ENCODE peak calls at places on chromosomes 13 and 19, in nine cellular contexts. One of them, this sample, is unnamed. For H3K36me3, the result is how much of the 10 kb centered on the place peaks cover.

GRCh38 chr13:34623331-34623730 is 318.7 kb upstream of the NBEA start:
- DNase-seq in neural progenitor cell: peak
- DNase-seq in breast epithelium: no peak
- DNase-seq in body of pancreas: no peak
- DNase-seq in uterus: no peak
- DNase-seq in Peyer's patch: no peak
- DNase-seq in ovary: no peak
- DNase-seq in endodermal cell: peak
- DNase-seq in vagina: no peak
- DNase-seq in this sample: no peak

GRCh38 chr13:96449920-96450319 is 360.0 kb downstream of the HS6ST3 start:
- DNase-seq in neural progenitor cell: no peak
- DNase-seq in breast epithelium: no peak
- DNase-seq in body of pancreas: no peak
- DNase-seq in uterus: no peak
- DNase-seq in Peyer's patch: no peak
- DNase-seq in ovary: no peak
- DNase-seq in endodermal cell: no peak
- DNase-seq in vagina: no peak
- DNase-seq in this sample: no peak

GRCh38 chr19:7944177-7944761 is 803 bp upstream of the TIMM44 start:
- DNase-seq in neural progenitor cell: peak
- DNase-seq in breast epithelium: peak
- DNase-seq in body of pancreas: peak
- DNase-seq in uterus: peak
- DNase-seq in Peyer's patch: peak
- DNase-seq in ovary: peak
- DNase-seq in endodermal cell: peak
- DNase-seq in vagina: no peak
- DNase-seq in this sample: no peak

GRCh38 chr13:33455291-33455690 is 169.7 kb upstream of the STARD13 start:
- DNase-seq in neural progenitor cell: no peak
- DNase-seq in breast epithelium: no peak
- DNase-seq in body of pancreas: no peak
- DNase-seq in uterus: no peak
- DNase-seq in Peyer's patch: no peak
- DNase-seq in ovary: no peak
- DNase-seq in endodermal cell: no peak
- DNase-seq in vagina: no peak
- DNase-seq in this sample: no peak

GRCh38 chr13:37488682-37489081 is 109.9 kb downstream of the POSTN start:
- DNase-seq in neural progenitor cell: no peak
- DNase-seq in breast epithelium: no peak
- DNase-seq in body of pancreas: no peak
- DNase-seq in uterus: no peak
- DNase-seq in Peyer's patch: no peak
- DNase-seq in ovary: no peak
- DNase-seq in endodermal cell: no peak
- DNase-seq in vagina: no peak
- DNase-seq in this sample: no peak

GRCh38 chr19:46786236-46787039 is 2.0 kb downstream of the SLC1A5 start:
- DNase-seq in neural progenitor cell: peak
- DNase-seq in breast epithelium: peak
- DNase-seq in body of pancreas: peak
- DNase-seq in uterus: peak
- DNase-seq in Peyer's patch: peak
- DNase-seq in ovary: peak
- DNase-seq in endodermal cell: peak
- DNase-seq in vagina: peak
- DNase-seq in this sample: peak

GRCh38 chr13:54934121-54934520 is 1905.5 kb downstream of the OLFM4 start:
- DNase-seq in neural progenitor cell: no peak
- DNase-seq in breast epithelium: no peak
- DNase-seq in body of pancreas: no peak
- DNase-seq in uterus: no peak
- DNase-seq in Peyer's patch: no peak
- DNase-seq in ovary: no peak
- DNase-seq in endodermal cell: no peak
- DNase-seq in vagina: no peak
- DNase-seq in this sample: no peak

GRCh38 chr19:15265849-15266248 is 33.6 kb upstream of the EPHX3 start:
- DNase-seq in neural progenitor cell: no peak
- DNase-seq in breast epithelium: peak
- DNase-seq in body of pancreas: peak
- DNase-seq in uterus: peak
- DNase-seq in Peyer's patch: no peak
- DNase-seq in ovary: peak
- DNase-seq in endodermal cell: no peak
- DNase-seq in vagina: no peak
- DNase-seq in this sample: no peak

GRCh38 chr13:45784755-45785675 is 66.5 kb downstream of the SIAH3 start:
- DNase-seq in neural progenitor cell: no peak
- DNase-seq in breast epithelium: no peak
- DNase-seq in body of pancreas: no peak
- DNase-seq in uterus: no peak
- DNase-seq in Peyer's patch: no peak
- DNase-seq in ovary: no peak
- DNase-seq in endodermal cell: no peak
- DNase-seq in vagina: peak
- DNase-seq in this sample: no peak

GRCh38 chr19:12965017-12965811 is 4.2 kb upstream of the DAND5 start:
- DNase-seq in neural progenitor cell: peak
- DNase-seq in breast epithelium: peak
- DNase-seq in body of pancreas: peak
- DNase-seq in uterus: peak
- DNase-seq in Peyer's patch: peak
- DNase-seq in ovary: peak
- DNase-seq in endodermal cell: peak
- DNase-seq in vagina: no peak
- DNase-seq in this sample: peak

GRCh38 chr19:19386373-19386869 is 19.1 kb upstream of the GATAD2A start:
- DNase-seq in neural progenitor cell: no peak
- DNase-seq in breast epithelium: no peak
- DNase-seq in body of pancreas: no peak
- DNase-seq in uterus: no peak
- DNase-seq in Peyer's patch: no peak
- DNase-seq in ovary: no peak
- DNase-seq in endodermal cell: no peak
- DNase-seq in vagina: no peak
- DNase-seq in this sample: no peak

GRCh38 chr13:95536629-95537241 is 15.8 kb upstream of the CLDN10 start:
- DNase-seq in neural progenitor cell: no peak
- DNase-seq in breast epithelium: no peak
- DNase-seq in body of pancreas: peak
- DNase-seq in uterus: no peak
- DNase-seq in Peyer's patch: no peak
- DNase-seq in ovary: no peak
- DNase-seq in endodermal cell: no peak
- DNase-seq in vagina: no peak
- DNase-seq in this sample: no peak

GRCh38 chr13:47094734-47095434 is 198.0 kb upstream of the HTR2A start:
- DNase-seq in neural progenitor cell: no peak
- DNase-seq in breast epithelium: no peak
- DNase-seq in body of pancreas: no peak
- DNase-seq in uterus: no peak
- DNase-seq in Peyer's patch: no peak
- DNase-seq in ovary: no peak
- DNase-seq in endodermal cell: peak
- DNase-seq in vagina: no peak
- DNase-seq in this sample: peak

GRCh38 chr13:110109910-110110309 is 197.0 kb downstream of the COL4A1 start:
- DNase-seq in neural progenitor cell: peak
- DNase-seq in breast epithelium: no peak
- DNase-seq in body of pancreas: peak
- DNase-seq in uterus: peak
- DNase-seq in Peyer's patch: no peak
- DNase-seq in ovary: peak
- DNase-seq in endodermal cell: peak
- DNase-seq in vagina: peak
- DNase-seq in this sample: no peak

GRCh38 chr13:25468330-25469178 is 96.8 kb downstream of the ATP8A2 start:
- DNase-seq in neural progenitor cell: peak
- DNase-seq in breast epithelium: no peak
- DNase-seq in body of pancreas: peak
- DNase-seq in uterus: no peak
- DNase-seq in Peyer's patch: no peak
- DNase-seq in ovary: no peak
- DNase-seq in endodermal cell: peak
- DNase-seq in vagina: no peak
- DNase-seq in this sample: peak
- H3K4me3 ChIP-seq in neural progenitor cell: peak
- H3K4me3 ChIP-seq in breast epithelium: no peak
- H3K4me3 ChIP-seq in body of pancreas: no peak
- H3K4me3 ChIP-seq in uterus: no peak
- H3K4me3 ChIP-seq in Peyer's patch: peak
- H3K4me3 ChIP-seq in ovary: no peak
- H3K4me3 ChIP-seq in endodermal cell: peak
- H3K4me3 ChIP-seq in vagina: no peak
- H3K4me3 ChIP-seq in this sample: no peak

DNA sequence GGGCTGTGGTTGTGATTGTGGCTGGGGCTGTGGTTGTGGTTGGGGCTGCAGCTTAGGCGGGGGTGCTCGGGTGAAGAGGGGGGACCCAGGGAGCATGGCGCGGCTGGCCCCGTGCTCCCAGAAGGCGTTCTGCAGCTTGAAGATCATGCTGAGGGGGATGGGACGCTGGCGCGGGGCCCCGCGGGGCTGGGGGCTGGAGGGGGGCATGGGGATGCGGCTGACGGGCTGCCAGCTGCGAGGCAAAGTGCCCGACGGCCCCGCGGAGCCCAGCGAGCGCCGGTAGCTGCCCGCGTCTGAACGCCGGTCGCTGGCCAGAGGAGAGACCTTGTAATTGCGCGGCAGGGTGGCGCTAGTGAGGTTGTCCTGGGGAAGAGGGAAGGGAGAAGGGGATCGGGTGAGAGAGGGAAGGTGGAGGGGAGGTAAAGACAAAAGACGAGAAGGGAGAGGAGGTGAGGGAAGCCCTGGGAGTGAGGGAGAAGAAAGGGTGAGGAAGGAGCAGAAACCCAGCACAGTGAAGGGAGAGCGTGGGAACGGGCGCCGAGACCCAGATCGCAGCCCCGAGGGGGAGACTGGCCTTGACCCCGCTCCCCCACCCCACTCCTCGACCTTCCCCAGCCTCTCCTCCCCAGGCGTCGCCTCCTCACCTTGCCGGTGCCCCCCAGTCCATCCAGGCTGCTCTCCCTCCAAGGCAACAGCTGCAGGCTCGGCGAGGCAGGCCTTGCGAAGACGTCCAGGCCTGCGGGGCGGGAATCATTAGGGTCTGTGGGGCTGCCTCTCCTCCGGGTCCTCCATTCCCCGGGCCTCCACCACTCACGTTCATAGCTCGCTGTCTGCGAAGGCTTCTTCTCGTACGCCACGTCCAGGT is 9.1 kb downstream of the PPP1R13L start:
- DNase-seq in neural progenitor cell: peak
- DNase-seq in breast epithelium: no peak
- DNase-seq in body of pancreas: no peak
- DNase-seq in uterus: no peak
- DNase-seq in Peyer's patch: no peak
- DNase-seq in ovary: no peak
- DNase-seq in endodermal cell: peak
- DNase-seq in vagina: no peak
- DNase-seq in this sample: no peak
- TF ChIP-seq CTCF in neural progenitor cell: peak
- TF ChIP-seq CTCF in breast epithelium: no peak
- TF ChIP-seq CTCF in body of pancreas: no peak
- TF ChIP-seq CTCF in uterus: no peak
- TF ChIP-seq CTCF in Peyer's patch: no peak
- TF ChIP-seq CTCF in ovary: no peak
- TF ChIP-seq CTCF in endodermal cell: peak
- TF ChIP-seq CTCF in vagina: no peak
- TF ChIP-seq CTCF in this sample: no peak

GRCh38 chr13:73061478-73062275 is 2.9 kb downstream of the KLF5 start:
- DNase-seq in neural progenitor cell: no peak
- DNase-seq in breast epithelium: no peak
- DNase-seq in body of pancreas: no peak
- DNase-seq in uterus: no peak
- DNase-seq in Peyer's patch: peak
- DNase-seq in ovary: no peak
- DNase-seq in endodermal cell: peak
- DNase-seq in vagina: no peak
- DNase-seq in this sample: no peak

GRCh38 chr13:73064991-73065390 is 6.2 kb downstream of the KLF5 start:
- DNase-seq in neural progenitor cell: no peak
- DNase-seq in breast epithelium: no peak
- DNase-seq in body of pancreas: no peak
- DNase-seq in uterus: no peak
- DNase-seq in Peyer's patch: no peak
- DNase-seq in ovary: no peak
- DNase-seq in endodermal cell: no peak
- DNase-seq in vagina: no peak
- DNase-seq in this sample: no peak

GRCh38 chr13:73065665-73066350 is 7.0 kb downstream of the KLF5 start:
- DNase-seq in neural progenitor cell: no peak
- DNase-seq in breast epithelium: peak
- DNase-seq in body of pancreas: peak
- DNase-seq in uterus: no peak
- DNase-seq in Peyer's patch: no peak
- DNase-seq in ovary: no peak
- DNase-seq in endodermal cell: no peak
- DNase-seq in vagina: no peak
- DNase-seq in this sample: no peak

GRCh38 chr13:73062368-73062767 is 3.6 kb downstream of the KLF5 start:
- DNase-seq in neural progenitor cell: peak
- DNase-seq in breast epithelium: no peak
- DNase-seq in body of pancreas: no peak
- DNase-seq in uterus: no peak
- DNase-seq in Peyer's patch: no peak
- DNase-seq in ovary: no peak
- DNase-seq in endodermal cell: no peak
- DNase-seq in vagina: no peak
- DNase-seq in this sample: no peak

GRCh38 chr13:73063166-73063565 is 4.4 kb downstream of the KLF5 start:
- DNase-seq in neural progenitor cell: no peak
- DNase-seq in breast epithelium: no peak
- DNase-seq in body of pancreas: no peak
- DNase-seq in uterus: no peak
- DNase-seq in Peyer's patch: no peak
- DNase-seq in ovary: no peak
- DNase-seq in endodermal cell: no peak
- DNase-seq in vagina: no peak
- DNase-seq in this sample: no peak
- H3K36me3 ChIP-seq in neural progenitor cell: under half
- H3K36me3 ChIP-seq in breast epithelium: under half
- H3K36me3 ChIP-seq in body of pancreas: under half
- H3K36me3 ChIP-seq in uterus: under half
- H3K36me3 ChIP-seq in Peyer's patch: under half
- H3K36me3 ChIP-seq in ovary: under half
- H3K36me3 ChIP-seq in endodermal cell: half or more
- H3K36me3 ChIP-seq in vagina: under half
- H3K36me3 ChIP-seq in this sample: under half

DNA sequence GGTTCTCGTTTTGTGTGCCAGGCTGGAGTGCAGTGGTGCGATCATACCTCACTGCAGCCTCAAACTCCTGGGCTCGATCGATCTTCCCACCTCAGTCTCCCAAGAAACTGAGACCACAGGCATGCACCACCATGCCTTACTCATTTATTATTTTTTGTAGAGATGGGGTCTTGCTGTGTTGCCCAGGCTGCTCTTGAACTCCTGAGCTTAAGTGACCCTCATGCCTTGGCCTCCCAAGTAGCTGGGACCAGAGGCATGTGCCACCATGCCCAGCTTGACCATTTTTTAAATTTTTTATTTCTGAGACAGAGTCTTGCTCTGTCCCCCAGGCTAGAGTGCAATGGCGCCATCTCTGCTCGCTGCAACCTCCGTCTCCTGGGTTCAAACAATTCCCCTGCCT is 10.2 kb upstream of the GNA11 start:
- DNase-seq in neural progenitor cell: no peak
- DNase-seq in breast epithelium: no peak
- DNase-seq in body of pancreas: no peak
- DNase-seq in uterus: no peak
- DNase-seq in Peyer's patch: no peak
- DNase-seq in ovary: no peak
- DNase-seq in endodermal cell: no peak
- DNase-seq in vagina: no peak
- DNase-seq in this sample: no peak
- H3K4me3 ChIP-seq in neural progenitor cell: no peak
- H3K4me3 ChIP-seq in breast epithelium: no peak
- H3K4me3 ChIP-seq in body of pancreas: no peak
- H3K4me3 ChIP-seq in uterus: no peak
- H3K4me3 ChIP-seq in Peyer's patch: no peak
- H3K4me3 ChIP-seq in ovary: no peak
- H3K4me3 ChIP-seq in endodermal cell: no peak
- H3K4me3 ChIP-seq in vagina: no peak
- H3K4me3 ChIP-seq in this sample: no peak